ENCODE peak calls at places on chromosomes 12 and 14, in four cellular contexts. B, T, X and U are unnamed samples.

GRCh38 chr12:13367973-13368372 is 171.4 kb downstream of the EMP1 start:
- ATAC-seq in T (no peak), B (no peak), X (no peak), U (no peak)

GRCh38 chr14:32938719-32939253 is at the start of gene NPAS3:
- ATAC-seq in B (peak; percentile 18), T (no peak), X (peak; percentile 18), U (peak; percentile 64)

GRCh38 chr12:4288296-4289019 is 14.9 kb downstream of the CCND2 start:
- ATAC-seq in B (peak; percentile 48), X (no peak), T (no peak), U (no peak)

GRCh38 chr14:81162941-81163340 is 57.8 kb downstream of the GTF2A1 start:
- ATAC-seq in X (no peak), T (no peak), B (peak; percentile 37), U (no peak)

GRCh38 chr14:68397371-68397779 is 395.5 kb downstream of the ZFP36L1 start:
- ATAC-seq in T (no peak), X (peak; percentile 46), B (peak; percentile 88), U (peak; percentile 53)

GRCh38 chr12:107368586-107368985 is 275.2 kb upstream of the CRY1 start:
- ATAC-seq in T (no peak), B (no peak), X (no peak), U (no peak)

GRCh38 chr12:25585021-25585523 is 32.0 kb upstream of the LMNTD1 start:
- ATAC-seq in X (no peak), B (peak; percentile 81), T (no peak), U (peak; percentile 90)

GRCh38 chr14:75933712-75934296 is 48.0 kb downstream of the TGFB3 start:
- ATAC-seq in X (no peak), B (no peak), T (no peak), U (no peak)

GRCh38 chr12:86194721-86195120 is 61.5 kb downstream of the MGAT4C start:
- ATAC-seq in B (no peak), X (no peak), T (no peak), U (no peak)

GRCh38 chr14:80714489-80714888 is 227.0 kb downstream of the CEP128 start:
- ATAC-seq in B (no peak), T (no peak), X (no peak), U (no peak)

GRCh38 chr12:127351481-127352010 is 915.4 kb upstream of the TMEM132C start:
- ATAC-seq in T (no peak), B (no peak), X (no peak), U (no peak)

GRCh38 chr14:105940534-105941225 is 414.3 kb downstream of the TMEM121 start:
- ATAC-seq in B (no peak), T (no peak), X (no peak), U (no peak)

GRCh38 chr14:106813477-106813823 is 1287.1 kb downstream of the TMEM121 start:
- ATAC-seq in B (peak; percentile 24), X (no peak), T (no peak), U (no peak)

GRCh38 chr14:77290705-77291104 is 19.7 kb upstream of the NGB start:
- ATAC-seq in B (no peak), T (peak; percentile 71), X (peak; percentile 60), U (no peak)

GRCh38 chr12:110550981-110551380 is 32.1 kb downstream of the PPTC7 start:
- ATAC-seq in X (no peak), T (no peak), B (no peak), U (no peak)

GRCh38 chr14:24232645-24233537 is at the start of gene GMPR2:
- ATAC-seq in B (peak; percentile 85), X (peak; percentile 80), T (peak; percentile 67), U (peak; percentile 76)
- TF ChIP-seq POLR2A in B (no peak), X (no peak), T (no peak), U (no peak)

GRCh38 chr12:82783456-82783855 is 96.8 kb downstream of the TMTC2 start:
- ATAC-seq in X (no peak), B (no peak), T (no peak), U (no peak)
- TF ChIP-seq POLR2AphosphoS5 in X (no peak), B (no peak), T (no peak), U (no peak)

GRCh38 chr12:55926738-55927587 is 731 bp downstream of the PYM1 start:
- ATAC-seq in X (peak; percentile 73), B (peak; percentile 93), T (peak; percentile 62), U (peak; percentile 85)
- TF ChIP-seq POLR2A in X (peak; percentile 56), B (no peak), T (peak; percentile 20), U (peak; percentile 25)

DNA sequence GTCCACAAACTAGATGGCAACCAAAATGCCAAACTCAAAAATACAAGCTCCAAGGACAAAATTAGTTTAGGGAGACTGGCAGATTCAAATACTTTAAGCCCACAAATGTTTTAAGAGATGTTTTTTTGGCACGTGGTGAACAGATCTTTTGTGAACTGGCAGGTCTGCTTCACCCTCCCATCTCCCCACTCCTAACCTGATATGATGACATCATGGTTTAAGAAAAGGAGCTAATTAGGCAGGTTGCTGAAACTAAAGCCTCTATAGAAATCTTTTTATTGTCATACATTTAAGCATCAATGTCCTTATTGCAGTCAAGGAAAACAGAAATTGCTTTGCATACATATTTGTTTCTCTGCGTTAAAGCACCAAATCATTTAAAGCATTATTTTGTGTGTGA is 5.8 kb downstream of the LRIG3 start:
- ATAC-seq in X (no peak), T (no peak), B (no peak), U (no peak)
- TF ChIP-seq POLR2AphosphoS5 in X (no peak), T (no peak), B (no peak), U (no peak)

DNA sequence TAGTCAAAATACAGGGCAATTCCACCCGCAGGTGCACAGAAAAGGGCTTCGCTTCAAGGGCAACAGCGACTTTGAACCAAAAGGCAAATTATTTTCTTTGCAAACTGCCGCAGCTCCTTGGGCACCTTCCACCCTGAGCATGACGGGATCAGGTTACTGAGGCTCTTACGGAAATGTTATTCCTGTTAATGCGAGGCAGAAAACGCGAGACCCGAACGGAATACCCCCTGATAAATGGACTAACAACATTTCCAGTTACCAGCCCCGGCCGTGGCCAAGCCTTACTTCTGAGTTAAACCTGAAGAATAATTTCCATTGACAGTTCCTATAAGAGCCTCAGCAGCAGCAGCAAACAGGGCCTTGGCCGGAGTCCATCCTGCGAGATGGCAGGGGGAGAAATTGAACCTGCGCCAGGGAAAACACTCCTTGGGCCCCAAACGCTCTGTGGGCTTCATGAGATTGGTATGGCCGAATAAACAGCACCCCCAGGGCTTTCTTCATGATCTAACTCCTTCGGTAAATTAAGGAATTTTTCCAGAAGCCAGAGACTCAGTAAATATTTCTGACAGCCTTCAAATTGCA is 70.0 kb upstream of the DICER1 start:
- ATAC-seq in T (no peak), B (no peak), X (no peak), U (no peak)
- TF ChIP-seq POLR2A in T (no peak), B (no peak), X (no peak), U (no peak)

GRCh38 chr14:21255385-21256101 is 13.7 kb downstream of the HNRNPC start:
- ATAC-seq in T (no peak), X (peak; percentile 5), B (peak; percentile 53), U (no peak)

GRCh38 chr14:21248739-21249411 is 20.4 kb downstream of the HNRNPC start:
- ATAC-seq in X (no peak), T (no peak), B (no peak), U (no peak)

GRCh38 chr14:21248338-21248737 is 20.9 kb downstream of the HNRNPC start:
- ATAC-seq in T (no peak), X (no peak), B (no peak), U (no peak)

GRCh38 chr14:21251215-21251614 is 18.0 kb downstream of the HNRNPC start:
- ATAC-seq in B (no peak), T (no peak), X (peak; percentile 20), U (no peak)

DNA sequence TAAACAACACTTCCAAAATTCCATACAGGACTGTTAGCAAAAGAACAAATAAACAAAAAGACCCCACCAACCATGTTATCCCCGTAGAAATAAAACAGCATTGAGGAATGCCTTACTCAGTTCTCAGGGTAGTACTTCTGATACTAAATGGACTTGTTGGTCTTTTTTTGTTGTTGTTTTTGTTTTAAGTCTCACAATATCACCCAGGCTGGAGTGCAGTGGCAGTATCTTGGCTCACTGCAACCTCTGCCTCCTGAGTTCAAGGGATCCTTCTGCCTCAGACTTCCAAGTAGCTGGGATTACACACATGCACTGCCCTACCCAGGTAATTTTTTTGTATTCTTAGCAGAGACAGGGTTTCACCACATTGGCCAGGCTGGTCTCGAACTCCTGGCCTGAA is 17.1 kb downstream of the HNRNPC start:
- ATAC-seq in X (no peak), B (no peak), T (no peak), U (no peak)
- TF ChIP-seq POLR2AphosphoS5 in X (peak; percentile 43), B (no peak), T (no peak), U (no peak)

GRCh38 chr14:21476925-21477681 is at the start of the genes RAB2B and TOX4:
- ATAC-seq in X (peak; percentile 97), B (peak; percentile 100), T (peak; percentile 96), U (peak; percentile 99)

GRCh38 chr14:21475767-21476525 is 813 bp downstream of the RAB2B start:
- ATAC-seq in B (no peak), X (peak; percentile 32), T (peak; percentile 33), U (no peak)

DNA sequence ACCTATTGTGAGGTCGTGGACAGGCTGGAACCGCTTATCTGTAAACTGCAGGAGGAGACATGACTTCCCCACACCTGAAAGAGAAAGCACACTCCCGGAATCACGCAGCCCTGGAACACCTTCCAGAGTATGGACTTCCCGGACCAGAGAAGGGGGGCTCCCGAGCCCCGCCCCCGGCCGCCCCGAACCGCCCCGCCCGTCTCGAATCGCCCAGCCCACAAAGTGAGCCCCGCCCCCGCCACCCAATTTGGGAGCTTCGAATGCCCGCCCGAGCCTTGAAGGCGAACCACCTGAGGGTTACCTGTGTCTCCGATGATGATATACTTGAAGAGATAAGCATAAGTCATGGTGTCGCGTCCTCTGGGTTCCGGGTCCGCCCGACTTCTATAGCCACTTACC is 234 bp downstream of the RAB2B start:
- ATAC-seq in T (peak; percentile 79), X (peak; percentile 84), B (peak; percentile 94), U (peak; percentile 85)
- TF ChIP-seq POLR2A in T (no peak), X (peak; percentile 81), B (no peak), U (no peak)

GRCh38 chr12:52025301-52026172 is 18.8 kb downstream of the TAMALIN start:
- ATAC-seq in B (peak; percentile 86), T (peak; percentile 43), X (peak; percentile 31), U (peak; percentile 76)
- TF ChIP-seq POLR2AphosphoS5 in B (peak; percentile 78), T (peak; percentile 1), X (no peak), U (peak; percentile 38)